ENCODE peak calls at places on chromosomes 6 and 20, in ten cellular contexts. D is choroid plexus epithelial cell; C is effector memory CD8-positive, alpha-beta T cell; K is naive thymus-derived CD8-positive, alpha-beta T cell; M is mucosa of gallbladder; O is HFFc6; R is Daoy; L is CD4-positive, alpha-beta memory T cell; W is stimulated activated effector memory CD8-positive, alpha-beta T cell treated with anti-CD3 and anti-CD28 coated beads, Interleukin-12 subunit alpha, Interleukin-12 subunit beta, amount 100 ng/mL, for 72 hours; I is fibroblast of lung. A is an unnamed sample.
A peak's percentile ranks its signal among the peaks of the same experiment; 100 is the strongest.

GRCh38 chr6:20148433-20148832 is 63.8 kb downstream of the MBOAT1 start:
- DNase-seq in D (no peak), C (no peak), K (no peak), M (no peak), O (no peak), R (no peak), L (no peak), W (no peak), I (no peak), A (no peak)

GRCh38 chr6:101534386-101534785 is 140.9 kb downstream of the GRIK2 start:
- DNase-seq in D (peak; percentile 54), C (no peak), K (no peak), M (no peak), O (peak; percentile 81), R (no peak), L (no peak), W (no peak), I (peak; percentile 84), A (no peak)

GRCh38 chr6:21352131-21352530 is 241.4 kb upstream of the SOX4 start:
- DNase-seq in D (no peak), C (no peak), K (no peak), M (no peak), O (no peak), R (no peak), L (no peak), W (no peak), I (no peak), A (no peak)

GRCh38 chr20:57811373-57812020 is 101.7 kb upstream of the PMEPA1 start:
- DNase-seq in D (peak; percentile 11), C (no peak), K (no peak), M (no peak), O (no peak), R (no peak), L (no peak), W (no peak), I (no peak), A (no peak)

GRCh38 chr6:39929039-39929732 is 5.1 kb downstream of the MOCS1 start:
- DNase-seq in D (no peak), C (no peak), K (no peak), M (no peak), O (no peak), R (peak; percentile 38), L (no peak), W (no peak), I (no peak), A (no peak)

GRCh38 chr20:44271915-44272663 is 25.0 kb downstream of the GDAP1L1 start:
- DNase-seq in D (no peak), C (no peak), K (no peak), M (no peak), O (no peak), R (no peak), L (no peak), W (no peak), I (no peak), A (peak; percentile 9)

GRCh38 chr20:36132802-36133211 is 21.7 kb upstream of the EPB41L1 start:
- DNase-seq in D (no peak), C (no peak), K (no peak), M (no peak), O (no peak), R (no peak), L (no peak), W (no peak), I (no peak), A (no peak)

GRCh38 chr20:49372095-49372734 is 94.4 kb upstream of the ZNFX1 start:
- DNase-seq in D (no peak), C (no peak), K (no peak), M (no peak), O (no peak), R (no peak), L (no peak), W (no peak), I (no peak), A (no peak)

GRCh38 chr6:109446072-109446471 is 5.5 kb downstream of the SMPD2 start:
- DNase-seq in D (no peak), C (no peak), K (no peak), M (no peak), O (no peak), R (no peak), L (no peak), W (no peak), I (no peak), A (no peak)

GRCh38 chr6:10309826-10310405 is 105.0 kb downstream of the TFAP2A start:
- DNase-seq in D (no peak), C (no peak), K (no peak), M (no peak), O (no peak), R (no peak), L (no peak), W (no peak), I (peak; percentile 41), A (no peak)

GRCh38 chr20:62697468-62697912 is 11.1 kb upstream of the NTSR1 start:
- DNase-seq in D (no peak), C (no peak), K (no peak), M (no peak), O (no peak), R (no peak), L (no peak), W (no peak), I (no peak), A (no peak)

GRCh38 chr6:101146389-101146788 is 247.1 kb upstream of the GRIK2 start:
- DNase-seq in D (peak; percentile 76), C (no peak), K (no peak), M (no peak), O (no peak), R (no peak), L (no peak), W (no peak), I (peak; percentile 67), A (no peak)

GRCh38 chr6:90940812-90941481 is 354.1 kb upstream of the MAP3K7 start:
- DNase-seq in D (peak; percentile 83), C (peak; percentile 10), K (peak; percentile 1), M (no peak), O (peak; percentile 12), R (peak; percentile 42), L (no peak), W (no peak), I (peak; percentile 61), A (no peak)

GRCh38 chr20:48930035-48930434 is 8.5 kb downstream of the ARFGEF2 start:
- DNase-seq in D (no peak), C (no peak), K (no peak), M (no peak), O (no peak), R (no peak), L (no peak), W (no peak), I (no peak), A (no peak)

GRCh38 chr6:161422710-161423109 is 148.8 kb upstream of the AGPAT4 start:
- DNase-seq in D (peak; percentile 55), C (no peak), K (no peak), M (no peak), O (no peak), R (peak; percentile 38), L (no peak), W (no peak), I (peak; percentile 53), A (no peak)

GRCh38 chr20:58109126-58109880 is 119.2 kb downstream of the ANKRD60 start:
- DNase-seq in D (peak; percentile 80), C (no peak), K (no peak), M (no peak), O (peak; percentile 67), R (peak; percentile 72), L (no peak), W (no peak), I (peak; percentile 93), A (no peak)

GRCh38 chr6:136517002-136517401 is 33.2 kb downstream of the MAP7 start:
- DNase-seq in D (no peak), C (no peak), K (no peak), M (no peak), O (no peak), R (no peak), L (no peak), W (no peak), I (no peak), A (no peak)

GRCh38 chr6:33947047-33947446 is 143.2 kb upstream of the MLN start:
- DNase-seq in D (no peak), C (no peak), K (no peak), M (no peak), O (no peak), R (no peak), L (no peak), W (no peak), I (no peak), A (no peak)

GRCh38 chr6:111061493-111061892 is 25.8 kb upstream of the SLC16A10 start:
- DNase-seq in D (peak; percentile 5), C (no peak), K (no peak), M (no peak), O (peak; percentile 8), R (peak; percentile 27), L (no peak), W (no peak), I (peak; percentile 39), A (no peak)

GRCh38 chr6:11460837-11461661 is 76.5 kb upstream of the TMEM170B start:
- DNase-seq in D (no peak), C (no peak), K (no peak), M (no peak), O (no peak), R (no peak), L (no peak), W (no peak), I (no peak), A (no peak)

GRCh38 chr6:12911387-12911960 is 194.9 kb downstream of the PHACTR1 start:
- DNase-seq in D (peak; percentile 66), C (no peak), K (no peak), M (peak; percentile 16), O (peak; percentile 53), R (peak; percentile 24), L (no peak), W (no peak), I (peak; percentile 29), A (no peak)

GRCh38 chr6:165002358-165002757 is 307.0 kb downstream of the C6orf118 start:
- DNase-seq in D (no peak), C (no peak), K (no peak), M (no peak), O (no peak), R (no peak), L (no peak), W (no peak), I (no peak), A (no peak)

GRCh38 chr6:48747040-48747439 is 636.0 kb upstream of the PTCHD4 start:
- DNase-seq in D (peak; percentile 17), C (no peak), K (no peak), M (no peak), O (peak; percentile 31), R (no peak), L (no peak), W (no peak), I (no peak), A (no peak)

GRCh38 chr6:71107935-71108420 is 151.1 kb upstream of the B3GAT2 start:
- DNase-seq in D (peak; percentile 90), C (no peak), K (no peak), M (no peak), O (peak; percentile 62), R (peak; percentile 93), L (no peak), W (no peak), I (peak; percentile 92), A (no peak)

GRCh38 chr6:10146723-10147451 is 268.0 kb downstream of the TFAP2A start:
- DNase-seq in D (peak; percentile 31), C (no peak), K (peak; percentile 1), M (no peak), O (peak; percentile 44), R (peak; percentile 53), L (no peak), W (no peak), I (peak; percentile 14), A (peak; percentile 24)

GRCh38 chr20:1979116-1979778 is 14.6 kb downstream of the PDYN start:
- DNase-seq in D (peak; percentile 4), C (no peak), K (no peak), M (no peak), O (no peak), R (no peak), L (no peak), W (no peak), I (no peak), A (no peak)

GRCh38 chr20:62595491-62595890 is 46.8 kb upstream of the SLCO4A1 start:
- DNase-seq in D (peak; percentile 35), C (no peak), K (no peak), M (peak; percentile 77), O (peak; percentile 53), R (peak; percentile 75), L (no peak), W (no peak), I (peak; percentile 67), A (no peak)

GRCh38 chr6:30013296-30013922 is 47.7 kb upstream of the POLR1H start:
- DNase-seq in D (peak; percentile 12), C (peak; percentile 52), K (no peak), M (no peak), O (no peak), R (no peak), L (peak; percentile 41), W (peak; percentile 35), I (no peak), A (peak; percentile 44)